ENCODE peak calls at places on chromosomes 11 and 22, in four cellular contexts. U is cardiac fibroblast, V is left ventricle myocardium inferior, P is A549. B is an unnamed sample.

GRCh38 chr11:17722000-17722643 is 2.8 kb downstream of the MYOD1 start:
- DNase-seq in P (peak), U (peak), V (no peak), B (no peak)

GRCh38 chr11:57778318-57779037 is 16.9 kb downstream of the CTNND1 start:
- DNase-seq in V (peak), U (peak), P (peak), B (peak)

GRCh38 chr11:125338435-125338834 is 157.6 kb downstream of the FEZ1 start:
- DNase-seq in P (no peak), V (no peak), U (no peak), B (no peak)

GRCh38 chr22:39475902-39476301 is 19.1 kb downstream of the MGAT3 start:
- DNase-seq in V (peak), U (no peak), P (no peak), B (no peak)

GRCh38 chr22:42990131-42990838 is 24.7 kb downstream of the PACSIN2 start:
- DNase-seq in U (peak), V (no peak), P (peak), B (peak)

GRCh38 chr11:66142370-66143263 is 72.5 kb downstream of the PACS1 start:
- DNase-seq in U (no peak), P (peak), V (no peak), B (peak)

GRCh38 chr11:96367357-96367756 is 22.4 kb downstream of the CCDC82 start:
- DNase-seq in U (no peak), P (no peak), V (no peak), B (no peak)

GRCh38 chr22:30261134-30261533 is 5.5 kb downstream of the OSM start:
- DNase-seq in U (no peak), V (no peak), P (no peak), B (peak)

GRCh38 chr22:23874871-23875270 is 17.2 kb downstream of the SLC2A11 start:
- DNase-seq in V (no peak), U (no peak), P (no peak), B (peak)

GRCh38 chr11:12321217-12321937 is 56.0 kb upstream of the PARVA start:
- DNase-seq in P (no peak), U (no peak), V (no peak), B (no peak)

GRCh38 chr11:81569999-81570398 is 1163.7 kb downstream of the FAM181B start:
- DNase-seq in P (no peak), V (no peak), U (no peak), B (no peak)

GRCh38 chr22:41132555-41132954 is 40.2 kb downstream of the EP300 start:
- DNase-seq in V (no peak), P (no peak), U (no peak), B (no peak)

GRCh38 chr22:44634426-44635321 is 67.3 kb upstream of the PRR5 start:
- DNase-seq in V (no peak), U (no peak), P (no peak), B (no peak)

GRCh38 chr11:76794371-76795284 is 11.5 kb downstream of the TSKU start:
- DNase-seq in P (no peak), U (no peak), V (no peak), B (no peak)

GRCh38 chr22:48492371-48493320 is 1335.0 kb downstream of the BRD1 start:
- DNase-seq in U (peak), V (peak), P (peak), B (peak)

GRCh38 chr11:5992604-5993251 is 5.9 kb upstream of the OR52L1 start:
- DNase-seq in P (peak), U (peak), V (no peak), B (peak)

GRCh38 chr11:15714641-15715399 is 600.1 kb downstream of the INSC start:
- DNase-seq in V (no peak), U (no peak), P (no peak), B (no peak)

GRCh38 chr11:9571071-9571765 is 2.3 kb upstream of the WEE1 start:
- DNase-seq in V (no peak), P (no peak), U (no peak), B (no peak)

GRCh38 chr11:70614034-70614681 is 215.8 kb downstream of the CTTN start:
- DNase-seq in V (no peak), U (no peak), P (no peak), B (no peak)

GRCh38 chr11:25775608-25776007 is 556.3 kb upstream of the ANO3 start:
- DNase-seq in U (no peak), P (no peak), V (no peak), B (no peak)

GRCh38 chr22:43100223-43100622 is 10.3 kb upstream of the BIK start:
- DNase-seq in P (no peak), U (no peak), V (no peak), B (no peak)

GRCh38 chr11:72534859-72535547 is 100.7 kb upstream of the CLPB start:
- DNase-seq in V (no peak), U (no peak), P (no peak), B (no peak)

GRCh38 chr11:125110506-125110905 is 920 bp downstream of the TMEM218 start:
- DNase-seq in P (no peak), U (no peak), V (no peak), B (peak)

DNA sequence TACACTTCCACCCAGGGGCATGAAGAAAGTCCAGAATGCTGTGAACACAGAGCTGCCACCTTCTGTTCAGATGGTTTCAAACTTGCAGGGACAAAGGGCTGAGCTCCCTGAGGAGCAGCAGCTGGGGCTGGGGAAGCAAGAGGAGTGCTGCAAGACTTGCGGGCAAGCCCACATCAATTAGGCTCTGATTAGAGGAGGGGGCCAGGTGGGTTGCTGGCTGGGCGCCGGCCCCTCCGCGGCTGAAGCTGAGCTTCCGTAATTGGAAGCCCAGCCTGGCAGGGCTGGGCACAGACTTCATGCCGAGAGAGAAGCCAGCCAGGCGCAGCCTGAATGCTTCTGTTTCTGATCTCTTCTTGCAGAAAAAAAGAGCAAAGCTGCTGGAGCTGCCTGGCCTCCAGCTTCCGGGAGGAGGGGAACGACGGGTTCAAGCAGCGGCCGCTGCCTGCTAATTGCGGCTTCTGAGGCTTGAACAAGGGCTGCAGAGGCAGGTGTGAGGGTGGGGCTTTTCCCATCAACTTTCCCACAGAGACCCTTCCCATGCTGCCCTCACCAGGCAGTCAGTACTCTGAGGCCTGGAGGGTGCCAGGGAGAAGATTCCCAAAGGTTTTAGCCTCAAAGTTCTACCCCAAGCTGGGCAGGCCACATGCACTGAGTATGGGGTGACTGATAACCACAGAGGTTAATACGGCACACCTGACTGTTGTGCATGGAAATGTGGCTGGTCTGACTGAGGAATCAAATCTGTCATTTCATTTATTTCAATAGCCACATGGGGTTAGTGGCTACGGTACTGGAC is 91.1 kb upstream of the LMO1 start:
- DNase-seq in V (no peak), P (no peak), U (no peak), B (peak)
- H3K4me3 ChIP-seq in V (no peak), P (no peak), U (no peak), B (no peak)

GRCh38 chr11:111841370-111842053 is 29.9 kb downstream of the ALG9 start:
- DNase-seq in V (peak), P (peak), U (peak), B (peak)
- H3K4me3 ChIP-seq in V (no peak), P (no peak), U (no peak), B (no peak)

GRCh38 chr11:47257518-47258316 is at the start of gene NR1H3:
- DNase-seq in U (peak), P (peak), V (peak), B (peak)
- H3K4me3 ChIP-seq in U (peak), P (peak), V (peak), B (peak)

GRCh38 chr22:20060700-20061480 is 19.2 kb upstream of the DGCR8 start:
- DNase-seq in P (no peak), V (no peak), U (no peak), B (no peak)

GRCh38 chr22:20056696-20057386 is 23.2 kb upstream of the DGCR8 start:
- DNase-seq in U (no peak), V (no peak), P (no peak), B (no peak)

GRCh38 chr22:20057596-20058268 is 22.3 kb upstream of the DGCR8 start:
- DNase-seq in P (no peak), U (no peak), V (no peak), B (no peak)

GRCh38 chr22:20061481-20061861 is 18.6 kb upstream of the DGCR8 start:
- DNase-seq in U (peak), P (no peak), V (no peak), B (no peak)

DNA sequence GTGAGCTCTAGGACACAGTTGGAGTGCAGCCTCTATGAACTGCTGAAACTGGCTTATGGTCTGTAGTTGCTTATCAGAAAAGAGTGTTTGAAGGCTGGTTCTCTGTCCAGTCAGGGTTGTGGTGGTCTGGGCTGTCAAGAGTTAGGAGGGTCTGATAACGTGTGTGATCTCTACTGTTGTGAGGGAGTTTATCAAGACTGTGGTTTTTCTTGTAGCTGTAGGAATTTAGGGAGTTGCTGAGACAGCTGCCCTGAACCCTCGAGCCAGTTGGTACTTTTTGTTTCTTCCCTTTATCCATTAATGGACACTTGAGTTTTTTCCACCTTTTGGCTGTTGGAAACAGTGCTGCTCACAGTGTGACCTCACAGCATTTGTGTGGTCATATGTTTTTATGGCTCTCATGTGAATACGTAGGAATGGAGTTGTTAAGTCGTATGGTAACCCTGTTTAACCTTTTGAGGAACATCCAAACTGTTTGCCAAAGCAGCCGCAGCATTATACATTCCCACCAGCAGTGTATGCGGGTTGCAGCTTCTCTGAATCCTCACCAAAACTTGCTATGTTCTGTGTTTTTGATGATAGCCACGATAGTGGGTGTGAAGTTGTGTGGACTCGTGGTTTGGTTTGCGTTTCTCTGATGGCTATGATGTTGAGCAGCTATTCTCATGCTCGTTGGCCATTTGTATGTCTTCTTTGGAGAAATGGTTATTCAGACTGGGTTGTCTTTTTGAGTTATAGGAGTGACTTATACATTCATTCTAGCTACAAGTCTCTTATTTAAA is 20.9 kb upstream of the DGCR8 start:
- DNase-seq in U (peak), V (no peak), P (no peak), B (no peak)
- H3K4me3 ChIP-seq in U (no peak), V (no peak), P (no peak), B (no peak)

GRCh38 chr11:113904379-113905101 is at the start of gene HTR3B:
- DNase-seq in U (no peak), V (no peak), P (no peak), B (no peak)
- H3K4me3 ChIP-seq in U (no peak), V (no peak), P (no peak), B (no peak)

DNA sequence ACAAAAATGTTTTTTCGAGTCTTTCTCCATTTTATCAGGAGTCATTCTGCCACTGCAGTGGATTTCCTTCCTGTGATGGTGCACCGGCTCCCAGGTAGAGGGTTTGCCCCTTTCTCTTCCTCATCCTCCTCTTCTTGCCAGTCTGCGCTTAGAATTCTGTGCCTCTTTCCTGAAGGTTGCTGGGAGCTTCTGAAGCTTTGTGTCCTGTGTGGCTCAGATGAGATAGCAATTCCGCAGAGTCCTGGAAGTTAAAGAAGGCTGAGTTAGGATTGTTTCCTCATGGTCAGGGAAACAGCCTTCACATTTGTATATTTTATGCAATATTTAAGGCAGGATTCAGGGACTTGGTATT is 260 bp downstream of the BCO2 start:
- DNase-seq in V (no peak), U (no peak), P (no peak), B (no peak)
- H3K4me3 ChIP-seq in V (peak), U (peak), P (peak), B (no peak)

DNA sequence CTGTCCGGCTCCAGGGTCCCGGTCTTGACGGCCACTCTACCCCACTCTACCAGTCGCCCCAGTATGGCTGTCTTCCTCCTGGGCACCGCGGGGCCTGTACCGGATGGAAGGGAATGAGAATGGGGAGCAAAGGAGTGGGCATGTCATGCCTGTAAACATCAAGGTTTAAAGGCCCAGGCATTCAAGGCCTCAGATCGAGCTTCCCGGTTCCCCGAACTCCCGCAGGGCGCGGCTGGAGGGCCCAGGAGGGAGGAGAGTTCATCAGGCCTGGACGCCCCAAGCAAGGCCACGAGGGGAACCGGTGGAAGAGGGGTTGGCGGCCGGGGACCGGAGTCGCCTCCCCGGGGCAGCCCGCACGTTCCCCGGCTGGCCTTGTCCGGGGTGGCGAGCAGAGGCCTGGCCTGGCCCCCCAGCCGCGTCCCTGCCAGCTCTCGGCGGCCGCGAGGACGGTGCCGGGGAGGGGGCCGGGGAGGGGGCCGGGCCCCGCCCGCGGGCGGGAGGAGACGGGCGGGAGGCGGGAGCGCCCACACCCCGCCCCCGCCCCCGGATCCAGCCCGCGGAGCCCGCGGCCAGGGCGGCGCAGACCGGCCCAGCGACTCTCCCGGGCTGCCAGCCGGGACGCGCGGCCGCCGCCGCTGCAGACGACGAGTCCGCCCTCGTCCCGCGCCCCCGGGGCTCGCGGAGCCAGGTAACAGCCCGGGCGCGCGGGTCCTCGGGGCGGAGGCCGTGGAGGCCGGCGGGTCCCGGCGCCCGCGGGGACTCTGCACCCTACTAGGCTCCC is at the start of gene CDC42EP1:
- DNase-seq in U (peak), P (no peak), V (peak), B (no peak)
- H3K4me3 ChIP-seq in U (peak), P (peak), V (peak), B (no peak)

B was measured in NB4.